ENCODE peak calls at places on chromosomes 6 and 20, in nine cellular contexts. L is GM12865, G is AG09309, Q is nephron progenitor cell, D is mesendoderm, Z is amniotic stem cell, U is NCI-H2081, P is MV-4-11, E is EH. O is an unnamed sample.

GRCh38 chr6:13913226-13914001 is 11.3 kb upstream of the RNF182 start:
- DNase-seq in L (no peak), G (no peak), Q (no peak), D (peak; percentile 11), Z (no peak), U (no peak), P (no peak), E (no peak), O (no peak)

GRCh38 chr20:15098351-15098750 is 760.9 kb upstream of the FLRT3 start:
- DNase-seq in L (no peak), G (no peak), Q (no peak), D (no peak), Z (no peak), U (no peak), P (no peak), E (no peak), O (no peak)

GRCh38 chr6:155274533-155274932 is 10.7 kb downstream of the CLDN20 start:
- DNase-seq in L (no peak), G (no peak), Q (no peak), D (no peak), Z (peak; percentile 19), U (no peak), P (no peak), E (peak; percentile 58), O (no peak)

GRCh38 chr6:53506872-53507271 is 38.0 kb downstream of the GCLC start:
- DNase-seq in L (no peak), G (no peak), Q (no peak), D (no peak), Z (no peak), U (no peak), P (peak; percentile 29), E (no peak), O (no peak)

GRCh38 chr6:89927788-89928565 is 33.7 kb downstream of the GJA10 start:
- DNase-seq in L (no peak), G (no peak), Q (no peak), D (no peak), Z (no peak), U (no peak), P (peak; percentile 78), E (no peak), O (no peak)

GRCh38 chr6:87945181-87945580 is 102.5 kb upstream of the SPACA1 start:
- DNase-seq in L (no peak), G (no peak), Q (peak; percentile 7), D (no peak), Z (no peak), U (no peak), P (no peak), E (no peak), O (no peak)

GRCh38 chr6:1552296-1552761 is 57.4 kb upstream of the FOXC1 start:
- DNase-seq in L (peak; percentile 35), G (no peak), Q (no peak), D (peak; percentile 33), Z (no peak), U (no peak), P (peak; percentile 43), E (peak; percentile 35), O (peak; percentile 70)

GRCh38 chr6:161242779-161243693 is 30.8 kb downstream of the AGPAT4 start:
- DNase-seq in L (no peak), G (peak; percentile 86), Q (peak; percentile 22), D (peak; percentile 94), Z (no peak), U (no peak), P (peak; percentile 86), E (no peak), O (peak; percentile 83)

GRCh38 chr6:69801225-69801624 is 4.4 kb upstream of the LMBRD1 start:
- DNase-seq in L (no peak), G (no peak), Q (no peak), D (peak; percentile 37), Z (no peak), U (no peak), P (no peak), E (no peak), O (no peak)

GRCh38 chr6:97765480-97765879 is 482.5 kb upstream of the MMS22L start:
- DNase-seq in L (no peak), G (no peak), Q (no peak), D (no peak), Z (no peak), U (no peak), P (no peak), E (peak; percentile 1), O (no peak)

GRCh38 chr6:132392792-132393191 is 8.5 kb downstream of the MOXD1 start:
- DNase-seq in L (peak; percentile 36), G (no peak), Q (no peak), D (peak; percentile 51), Z (no peak), U (no peak), P (no peak), E (no peak), O (peak; percentile 30)

GRCh38 chr6:150169609-150170008 is 26.8 kb downstream of the PPP1R14C start:
- DNase-seq in L (peak; percentile 6), G (peak; percentile 72), Q (no peak), D (no peak), Z (peak; percentile 42), U (no peak), P (peak; percentile 7), E (peak; percentile 68), O (no peak)

GRCh38 chr6:134437376-134437775 is 119.5 kb upstream of the SGK1 start:
- DNase-seq in L (peak; percentile 43), G (no peak), Q (no peak), D (no peak), Z (no peak), U (no peak), P (peak; percentile 83), E (peak; percentile 57), O (no peak)

GRCh38 chr20:20360464-20360863 is 7.4 kb upstream of the INSM1 start:
- DNase-seq in L (peak; percentile 61), G (peak; percentile 20), Q (peak; percentile 57), D (peak; percentile 73), Z (peak; percentile 32), U (peak; percentile 63), P (peak; percentile 57), E (peak; percentile 64), O (peak; percentile 74)

GRCh38 chr6:134589512-134589911 is 271.6 kb upstream of the SGK1 start:
- DNase-seq in L (no peak), G (peak; percentile 100), Q (no peak), D (peak; percentile 91), Z (peak; percentile 85), U (no peak), P (no peak), E (peak; percentile 100), O (peak; percentile 13)

GRCh38 chr6:150527100-150527499 is 72.6 kb upstream of the PLEKHG1 start:
- DNase-seq in L (no peak), G (no peak), Q (no peak), D (no peak), Z (no peak), U (no peak), P (no peak), E (peak; percentile 49), O (no peak)

GRCh38 chr6:47069156-47069555 is 27.0 kb upstream of the ADGRF1 start:
- DNase-seq in L (no peak), G (no peak), Q (no peak), D (no peak), Z (no peak), U (no peak), P (no peak), E (no peak), O (no peak)

O was measured in H7.